ENCODE peak calls at places on chromosomes 3 and 15, in seven cellular contexts. H is uterus, M is heart left ventricle, E is lower lobe of right lung, Y is heart right ventricle, G is esophagus muscularis mucosa, C is OCI-LY7. P is an unnamed sample.
A peak's percentile ranks its signal among the peaks of the same experiment; 100 is the strongest.

GRCh38 chr15:95669146-95669922 is 661.2 kb upstream of the NR2F2 start:
- DNase-seq in H (peak; percentile 20), M (no peak), E (no peak), Y (no peak), G (no peak), C (no peak), P (no peak)

GRCh38 chr3:101189786-101190185 is 130.6 kb downstream of the IMPG2 start:
- DNase-seq in H (no peak), M (no peak), E (no peak), Y (no peak), G (no peak), C (no peak), P (no peak)

GRCh38 chr3:43346990-43347749 is 60.8 kb downstream of the SNRK start:
- DNase-seq in H (no peak), M (no peak), E (no peak), Y (no peak), G (no peak), C (no peak), P (no peak)

GRCh38 chr3:140147965-140148490 is 213.0 kb downstream of the CLSTN2 start:
- DNase-seq in H (no peak), M (no peak), E (no peak), Y (no peak), G (peak; percentile 70), C (no peak), P (no peak)

GRCh38 chr3:107198522-107199271 is 178.5 kb upstream of the CCDC54 start:
- DNase-seq in H (no peak), M (peak; percentile 71), E (no peak), Y (peak; percentile 86), G (no peak), C (no peak), P (no peak)

GRCh38 chr3:165797551-165797950 is 39.7 kb downstream of the BCHE start:
- DNase-seq in H (peak; percentile 32), M (no peak), E (no peak), Y (no peak), G (no peak), C (no peak), P (no peak)

GRCh38 chr15:73385205-73385604 is 16.4 kb upstream of the HCN4 start:
- DNase-seq in H (no peak), M (no peak), E (no peak), Y (no peak), G (no peak), C (no peak), P (no peak)

GRCh38 chr15:82663186-82663600 is 16.0 kb upstream of the CPEB1 start:
- DNase-seq in H (no peak), M (peak; percentile 31), E (no peak), Y (peak; percentile 26), G (no peak), C (peak; percentile 58), P (no peak)

GRCh38 chr3:184315871-184316661 is 1.7 kb downstream of the EIF4G1 start:
- DNase-seq in H (no peak), M (no peak), E (no peak), Y (no peak), G (no peak), C (no peak), P (no peak)

GRCh38 chr3:100366424-100366823 is 31.9 kb downstream of the NIT2 start:
- DNase-seq in H (no peak), M (no peak), E (no peak), Y (no peak), G (no peak), C (no peak), P (no peak)

GRCh38 chr3:11637901-11638668 is 5.6 kb downstream of the VGLL4 start:
- DNase-seq in H (no peak), M (no peak), E (no peak), Y (no peak), G (peak; percentile 57), C (no peak), P (peak; percentile 94)

GRCh38 chr15:68211656-68212320 is 6.7 kb upstream of the CALML4 start:
- DNase-seq in H (no peak), M (peak; percentile 14), E (no peak), Y (no peak), G (no peak), C (no peak), P (no peak)

GRCh38 chr3:114436182-114436581 is 142.4 kb downstream of the TIGIT start:
- DNase-seq in H (no peak), M (no peak), E (no peak), Y (no peak), G (no peak), C (no peak), P (no peak)

GRCh38 chr3:93867425-93867824 is 106.3 kb downstream of the PROS1 start:
- DNase-seq in H (no peak), M (no peak), E (no peak), Y (no peak), G (no peak), C (no peak), P (no peak)

GRCh38 chr3:153495422-153495821 is 333.4 kb downstream of the RAP2B start:
- DNase-seq in H (no peak), M (no peak), E (no peak), Y (no peak), G (no peak), C (no peak), P (no peak)

GRCh38 chr3:167684389-167684993 is 30.7 kb upstream of the WDR49 start:
- DNase-seq in H (peak; percentile 31), M (peak; percentile 40), E (no peak), Y (peak; percentile 63), G (no peak), C (peak; percentile 78), P (peak; percentile 3)

GRCh38 chr15:89845305-89845893 is 30.7 kb upstream of the ANPEP start:
- DNase-seq in H (no peak), M (no peak), E (no peak), Y (no peak), G (no peak), C (no peak), P (no peak)

GRCh38 chr3:145865329-145865904 is 295.6 kb downstream of the PLOD2 start:
- DNase-seq in H (no peak), M (no peak), E (no peak), Y (no peak), G (no peak), C (no peak), P (no peak)

GRCh38 chr3:195084746-195085145 is 186.2 kb downstream of the XXYLT1 start:
- DNase-seq in H (no peak), M (no peak), E (peak; percentile 11), Y (no peak), G (no peak), C (no peak), P (no peak)

GRCh38 chr3:150414273-150414672 is 6.2 kb downstream of the TSC22D2 start:
- DNase-seq in H (no peak), M (peak; percentile 46), E (no peak), Y (peak; percentile 44), G (no peak), C (peak; percentile 10), P (no peak)

GRCh38 chr15:68511073-68511991 is 67.5 kb upstream of the CORO2B start:
- DNase-seq in H (peak; percentile 65), M (peak; percentile 58), E (no peak), Y (no peak), G (peak; percentile 90), C (no peak), P (peak; percentile 90)

GRCh38 chr3:36792342-36792741 is 28.0 kb upstream of the DCLK3 start:
- DNase-seq in H (no peak), M (no peak), E (no peak), Y (no peak), G (peak; percentile 45), C (peak; percentile 51), P (no peak)

GRCh38 chr15:44058126-44058525 is 136.9 kb downstream of the FRMD5 start:
- DNase-seq in H (no peak), M (no peak), E (no peak), Y (no peak), G (no peak), C (no peak), P (no peak)

GRCh38 chr15:48800811-48801460 is 9.9 kb downstream of the CEP152 start:
- DNase-seq in H (no peak), M (no peak), E (no peak), Y (no peak), G (no peak), C (peak; percentile 13), P (no peak)

GRCh38 chr15:38069001-38069400 is 134.6 kb downstream of the TMCO5A start:
- DNase-seq in H (no peak), M (no peak), E (no peak), Y (peak; percentile 37), G (no peak), C (peak; percentile 66), P (no peak)

GRCh38 chr15:80367094-80367493 is 37.1 kb upstream of the ARNT2 start:
- DNase-seq in H (no peak), M (no peak), E (no peak), Y (no peak), G (no peak), C (peak; percentile 46), P (no peak)
- TF ChIP-seq CTCF in H (no peak), M (peak; percentile 13), E (no peak), Y (no peak), G (no peak), C (peak; percentile 75), P (peak; percentile 13)

DNA sequence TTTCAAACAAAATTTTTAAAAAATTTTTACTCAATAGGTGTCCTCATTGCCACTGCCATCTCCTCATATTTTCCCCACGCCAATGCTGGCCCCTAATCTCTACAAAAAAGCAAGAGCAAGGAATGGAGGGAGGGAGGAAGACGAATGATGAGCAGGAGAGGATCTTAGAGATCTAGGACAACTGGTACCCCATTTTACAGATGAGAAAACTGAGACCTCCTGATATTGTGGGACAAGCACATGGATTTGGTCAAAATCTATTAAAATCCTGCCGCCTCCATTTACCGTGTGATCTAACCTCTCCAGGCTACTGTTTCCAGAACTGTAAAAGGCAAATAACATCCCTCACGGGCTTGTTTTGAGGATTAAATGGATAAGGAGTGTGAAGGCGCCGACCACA is 4.6 kb downstream of the HEG1 start:
- DNase-seq in H (no peak), M (no peak), E (no peak), Y (no peak), G (no peak), C (no peak), P (no peak)
- H3K4me3 ChIP-seq in H (no peak overlapping the region), M (peak overlapping the region; percentile 83), E (peak overlapping the region; percentile 82), Y (peak overlapping the region; percentile 79), G (peak overlapping the region; percentile 80), C (no peak overlapping the region), P (peak overlapping the region; percentile 80)

GRCh38 chr3:10285307-10285706 is 7.4 kb downstream of the GHRL start:
- DNase-seq in H (no peak), M (no peak), E (no peak), Y (no peak), G (no peak), C (no peak), P (no peak)
- H3K36me3 ChIP-seq in H (no peaks in the 10 kb centered on the region), M (peaks cover 61% of the 10 kb centered on the region), E (peaks cover 58% of the 10 kb centered on the region), Y (peaks cover 44% of the 10 kb centered on the region), G (peaks cover 12% of the 10 kb centered on the region), C (peaks cover 72% of the 10 kb centered on the region), P (peaks cover 23% of the 10 kb centered on the region)

DNA sequence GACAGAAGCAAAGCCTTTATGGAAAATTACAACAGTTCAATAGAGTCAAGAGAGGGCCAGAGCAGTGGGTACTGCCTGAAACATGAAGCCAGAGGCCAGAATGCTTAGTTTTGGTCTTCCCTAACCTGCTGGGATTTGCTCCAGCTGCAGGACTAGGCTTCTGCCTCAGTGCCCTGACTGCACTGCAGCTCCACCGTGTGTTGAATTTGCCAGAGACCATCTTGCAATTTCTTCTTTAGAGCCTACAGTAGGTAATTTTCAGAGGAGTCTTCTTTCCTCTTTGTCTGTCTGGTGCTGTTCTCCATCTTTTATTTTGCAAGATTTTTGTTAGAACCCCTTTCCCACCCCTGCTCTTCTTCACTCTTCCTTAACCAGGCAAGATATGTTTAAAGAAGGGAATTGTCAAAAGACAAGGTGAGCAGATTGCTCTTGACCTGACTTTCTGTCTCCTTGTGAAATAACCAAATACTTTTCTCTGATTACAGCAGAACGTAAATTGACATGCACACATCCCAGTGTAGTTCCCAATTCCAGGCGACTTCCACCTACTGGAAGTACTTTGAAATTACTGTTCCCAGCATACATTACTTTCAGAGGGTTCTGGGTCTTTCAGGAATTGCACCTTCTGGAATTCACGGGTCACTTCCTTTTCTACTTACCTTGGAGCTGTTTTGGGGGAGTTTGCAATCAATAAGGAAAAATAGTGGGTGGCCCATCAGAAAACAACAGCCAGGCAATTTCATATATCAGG is 161.2 kb downstream of the MINAR1 start:
- DNase-seq in H (no peak), M (no peak), E (no peak), Y (no peak), G (peak; percentile 42), C (peak; percentile 4), P (no peak)
- TF ChIP-seq CTCF in H (no peak), M (no peak), E (no peak), Y (no peak), G (no peak), C (peak; percentile 37), P (peak; percentile 26)

P was measured in BJ.